ENCODE peak calls at places on chromosomes 2 and 18, in nine cellular contexts. A, L, R, S, K, N, P, E and U are unnamed samples.

GRCh38 chr2:28399289-28399688 is 6.6 kb downstream of the FOSL2 start:
- DNase-seq in L (no peak), S (no peak), E (no peak), K (no peak), R (no peak), P (no peak), N (no peak), A (no peak), U (no peak)

GRCh38 chr2:236164201-236164982 is 3.8 kb downstream of the GBX2 start:
- DNase-seq in S (no peak), A (no peak), E (no peak), L (no peak), K (no peak), P (no peak), N (no peak), R (no peak), U (no peak)

GRCh38 chr18:56200381-56200831 is 438.0 kb downstream of the TXNL1 start:
- DNase-seq in K (peak; percentile 68), A (no peak), N (no peak), L (peak; percentile 55), E (no peak), S (peak; percentile 63), P (no peak), R (no peak), U (no peak)

GRCh38 chr2:18910843-18911242 is 321.5 kb upstream of the NT5C1B start:
- DNase-seq in E (no peak), S (peak; percentile 80), A (no peak), P (no peak), L (peak; percentile 76), N (no peak), R (peak; percentile 4), K (peak; percentile 66), U (no peak)

GRCh38 chr2:69556008-69556407 is 87.5 kb downstream of the AAK1 start:
- DNase-seq in R (no peak), A (no peak), K (no peak), S (no peak), N (no peak), P (no peak), L (no peak), E (no peak), U (no peak)

GRCh38 chr2:26141145-26141769 is 31.6 kb upstream of the GAREM2 start:
- DNase-seq in K (no peak), E (no peak), R (no peak), A (no peak), L (no peak), P (no peak), N (no peak), S (no peak), U (no peak)

GRCh38 chr2:202307690-202308089 is 42.1 kb downstream of the NOP58 start:
- DNase-seq in P (no peak), K (no peak), A (no peak), N (peak; percentile 19), E (no peak), S (no peak), R (no peak), L (peak; percentile 21), U (no peak)

GRCh38 chr18:57439617-57439975 is 4.4 kb downstream of the ONECUT2 start:
- DNase-seq in K (no peak), N (no peak), A (peak; percentile 73), L (no peak), P (no peak), S (no peak), R (peak; percentile 87), E (no peak), U (peak; percentile 10)

GRCh38 chr18:3675994-3676393 is 226.0 kb downstream of the TGIF1 start:
- DNase-seq in S (no peak), P (no peak), K (no peak), E (no peak), R (no peak), N (peak; percentile 4), L (no peak), A (no peak), U (no peak)

GRCh38 chr2:106886916-106887758 is 1.2 kb upstream of the ST6GAL2 start:
- DNase-seq in E (no peak), R (no peak), L (peak; percentile 21), N (no peak), K (no peak), P (no peak), A (peak; percentile 81), S (peak; percentile 20), U (no peak)

GRCh38 chr2:58073008-58073407 is 26.4 kb downstream of the VRK2 start:
- DNase-seq in A (no peak), P (no peak), N (no peak), E (no peak), S (no peak), K (no peak), R (no peak), L (no peak), U (no peak)

GRCh38 chr2:177579486-177580036 is 187.0 kb downstream of the AGPS start:
- DNase-seq in A (no peak), K (no peak), L (peak; percentile 4), R (no peak), S (no peak), P (no peak), E (no peak), N (no peak), U (no peak)

GRCh38 chr2:139946690-139947089 is 1166.5 kb upstream of the NXPH2 start:
- DNase-seq in L (no peak), A (no peak), P (no peak), E (no peak), N (peak; percentile 3), S (no peak), R (peak; percentile 5), K (no peak), U (no peak)
- TF ChIP-seq CTCF in L (no peak), A (no peak), P (no peak), E (no peak), N (no peak), S (no peak), R (no peak), K (no peak), U (no peak)

DNA sequence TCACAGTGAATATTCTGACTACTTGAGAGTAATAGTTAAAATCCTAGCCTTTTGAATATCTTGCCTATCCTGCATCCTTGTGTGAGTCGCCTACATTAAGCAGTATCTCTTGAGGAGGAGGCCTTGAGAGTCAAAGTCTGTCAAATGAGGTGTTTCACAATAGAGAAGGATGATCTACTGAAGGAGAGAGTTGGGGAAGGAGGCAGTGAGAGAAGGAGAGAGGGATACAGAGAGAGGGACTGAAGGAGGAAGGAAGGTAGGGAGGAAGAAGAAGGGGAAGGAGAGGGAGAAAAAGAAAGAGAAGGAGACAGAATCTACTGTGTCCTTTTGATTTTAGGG is 123.6 kb upstream of the CYP26B1 start:
- DNase-seq in S (no peak), K (no peak), N (no peak), R (no peak), L (no peak), P (no peak), A (no peak), E (no peak), U (no peak)
- TF ChIP-seq CTCF in S (no peak), K (no peak), N (no peak), R (no peak), L (no peak), P (no peak), A (no peak), E (no peak), U (no peak)

GRCh38 chr2:212863185-212863588 is 288.2 kb downstream of the IKZF2 start:
- DNase-seq in L (peak; percentile 33), K (no peak), P (no peak), N (peak; percentile 74), R (peak; percentile 16), S (peak; percentile 12), A (no peak), E (peak; percentile 6), U (peak; percentile 61)
- TF ChIP-seq CTCF in L (peak; percentile 69), K (peak; percentile 43), P (peak; percentile 72), N (peak; percentile 84), R (peak; percentile 73), S (peak; percentile 69), A (no peak), E (peak; percentile 20), U (peak; percentile 81)

GRCh38 chr2:230930928-230931555 is 6.0 kb upstream of the GPR55 start:
- DNase-seq in E (no peak), A (no peak), S (no peak), P (no peak), R (no peak), N (no peak), K (no peak), L (no peak), U (peak; percentile 0)

GRCh38 chr2:230927711-230928341 is 2.8 kb upstream of the GPR55 start:
- DNase-seq in K (no peak), A (peak; percentile 76), N (no peak), S (no peak), E (no peak), L (no peak), P (no peak), R (no peak), U (peak; percentile 22)

GRCh38 chr2:230928701-230929380 is 3.8 kb upstream of the GPR55 start:
- DNase-seq in L (no peak), S (no peak), K (no peak), E (no peak), P (no peak), N (no peak), R (no peak), A (no peak), U (peak; percentile 0)

GRCh38 chr2:230930149-230930780 is 5.2 kb upstream of the GPR55 start:
- DNase-seq in N (peak; percentile 57), R (no peak), A (no peak), L (no peak), E (no peak), S (no peak), P (no peak), K (no peak), U (no peak)

DNA sequence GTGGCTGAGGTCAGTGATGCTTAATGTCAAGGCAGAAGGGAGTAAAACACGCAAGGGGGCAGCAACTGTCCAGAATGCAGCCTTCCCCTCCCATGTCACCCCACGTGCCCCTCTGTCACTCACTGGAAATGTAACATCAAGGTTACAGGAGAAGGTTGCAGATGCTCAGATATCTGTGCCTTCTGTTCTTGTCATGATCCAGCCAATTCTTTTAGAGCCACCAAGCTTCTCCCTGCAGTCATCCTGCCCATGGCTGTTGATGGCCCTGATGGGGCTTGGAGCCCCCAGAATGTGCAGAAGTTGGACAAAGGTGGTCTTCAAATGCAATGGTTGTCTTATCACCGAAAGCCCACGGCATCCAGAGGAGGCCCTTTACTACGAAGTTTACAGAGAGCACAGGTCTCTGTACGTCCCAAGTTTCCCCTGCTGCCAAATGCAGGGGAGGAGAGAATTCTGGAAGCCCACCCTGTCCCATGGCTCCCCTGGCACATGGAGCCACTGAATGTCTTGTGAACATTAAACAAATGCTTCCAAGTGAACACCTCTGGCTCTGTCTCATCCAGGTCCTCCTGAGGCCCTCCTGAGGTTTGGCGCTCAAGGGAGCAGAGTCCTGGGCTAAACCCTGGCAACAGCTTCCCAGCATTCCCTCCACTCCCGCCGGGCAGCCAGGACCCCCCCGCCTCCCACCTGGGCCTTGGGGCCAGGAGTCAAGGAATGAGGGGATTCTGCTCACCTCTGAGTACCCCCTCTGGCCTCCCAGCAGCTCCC is 4.5 kb upstream of the GPR55 start:
- DNase-seq in K (no peak), P (no peak), L (no peak), S (no peak), N (no peak), R (no peak), E (no peak), A (peak; percentile 65), U (peak; percentile 2)
- TF ChIP-seq CTCF in K (no peak), P (no peak), L (no peak), S (no peak), N (no peak), R (no peak), E (no peak), A (no peak), U (no peak)